ENCODE peak calls at places on chromosomes 1 and 21, in nine cellular contexts. M is choroid plexus epithelial cell, J is IMR-90, X is cardiac fibroblast, Y is lower leg skin, C is right atrium auricular region, D is upper lobe of right lung, L is brain microvascular endothelial cell, H is PC-3. W is an unnamed sample.

GRCh38 chr21:35179990-35180557 is 131.0 kb upstream of the RUNX1 start:
- DNase-seq in M (peak; percentile 73), J (peak; percentile 94), X (peak; percentile 61), Y (no peak), C (no peak), D (no peak), L (peak; percentile 55), H (peak; percentile 91), W (no peak)

GRCh38 chr1:4170953-4171352 is 270.9 kb upstream of the C1orf174 start:
- DNase-seq in M (no peak), J (no peak), X (no peak), Y (peak; percentile 62), C (no peak), D (peak; percentile 37), L (no peak), H (no peak), W (peak; percentile 67)

GRCh38 chr1:55816456-55816794 is 601.3 kb upstream of the USP24 start:
- DNase-seq in M (peak; percentile 84), J (peak; percentile 37), X (peak; percentile 62), Y (no peak), C (no peak), D (no peak), L (no peak), H (no peak), W (no peak)

GRCh38 chr21:45109831-45110492 is 35.6 kb downstream of the ADARB1 start:
- DNase-seq in M (no peak), J (no peak), X (no peak), Y (no peak), C (no peak), D (no peak), L (peak; percentile 56), H (no peak), W (no peak)

GRCh38 chr21:45618287-45618686 is 25.2 kb upstream of the PCBP3 start:
- DNase-seq in M (no peak), J (peak; percentile 47), X (peak; percentile 67), Y (peak; percentile 72), C (no peak), D (peak; percentile 58), L (peak; percentile 53), H (no peak), W (no peak)

GRCh38 chr1:96416690-96417444 is 304.7 kb upstream of the PTBP2 start:
- DNase-seq in M (peak; percentile 38), J (peak; percentile 28), X (peak; percentile 30), Y (no peak), C (no peak), D (no peak), L (no peak), H (no peak), W (no peak)

GRCh38 chr21:45847870-45848269 is 133.7 kb upstream of the COL6A1 start:
- DNase-seq in M (no peak), J (no peak), X (no peak), Y (no peak), C (no peak), D (no peak), L (no peak), H (no peak), W (no peak)

GRCh38 chr21:18204931-18205330 is 39.7 kb upstream of the CHODL start:
- DNase-seq in M (peak; percentile 1), J (no peak), X (no peak), Y (no peak), C (no peak), D (no peak), L (no peak), H (no peak), W (no peak)

GRCh38 chr1:227937031-227937430 is 10.7 kb downstream of the WNT9A start:
- DNase-seq in M (no peak), J (no peak), X (no peak), Y (no peak), C (no peak), D (peak; percentile 12), L (no peak), H (peak; percentile 59), W (no peak)

GRCh38 chr1:168553680-168554553 is 10.1 kb upstream of the XCL2 start:
- DNase-seq in M (no peak), J (no peak), X (no peak), Y (no peak), C (no peak), D (no peak), L (no peak), H (no peak), W (no peak)

GRCh38 chr1:29896791-29897725 is 660.7 kb downstream of the PTPRU start:
- DNase-seq in M (no peak), J (no peak), X (no peak), Y (peak; percentile 60), C (no peak), D (no peak), L (no peak), H (no peak), W (no peak)

GRCh38 chr1:19651141-19651737 is 7.1 kb downstream of the NBL1 start:
- DNase-seq in M (peak; percentile 66), J (peak; percentile 47), X (peak; percentile 70), Y (no peak), C (no peak), D (no peak), L (peak; percentile 43), H (peak; percentile 16), W (peak; percentile 67)

GRCh38 chr1:156319664-156320063 is 18.4 kb downstream of the CCT3 start:
- DNase-seq in M (peak; percentile 65), J (peak; percentile 34), X (peak; percentile 62), Y (no peak), C (no peak), D (no peak), L (peak; percentile 29), H (peak; percentile 65), W (no peak)

GRCh38 chr1:90826834-90827233 is 109.7 kb upstream of the BARHL2 start:
- DNase-seq in M (no peak), J (no peak), X (no peak), Y (no peak), C (no peak), D (no peak), L (no peak), H (no peak), W (no peak)

GRCh38 chr1:182839209-182840065 is at the start of gene DHX9:
- DNase-seq in M (peak; percentile 91), J (peak; percentile 85), X (peak; percentile 93), Y (peak; percentile 99), C (peak; percentile 92), D (peak; percentile 96), L (peak; percentile 87), H (peak; percentile 82), W (peak; percentile 98)
- H3K4me3 ChIP-seq in M (peak within 1 kb of the TSS; percentile 94), J (peak within 1 kb of the TSS; percentile 75), X (peak within 1 kb of the TSS; percentile 74), Y (peak within 1 kb of the TSS; percentile 91), C (peak within 1 kb of the TSS; percentile 69), D (peak within 1 kb of the TSS; percentile 67), L (peak within 1 kb of the TSS; percentile 92), H (peak within 1 kb of the TSS; percentile 98), W (peak within 1 kb of the TSS; percentile 84)

GRCh38 chr1:225447649-225448048 is 19.8 kb upstream of the LBR start:
- DNase-seq in M (peak; percentile 47), J (peak; percentile 42), X (peak; percentile 57), Y (no peak), C (no peak), D (peak; percentile 36), L (no peak), H (no peak), W (peak; percentile 82)

GRCh38 chr1:225447001-225447615 is 19.3 kb upstream of the LBR start:
- DNase-seq in M (no peak), J (no peak), X (no peak), Y (no peak), C (no peak), D (peak; percentile 57), L (no peak), H (no peak), W (peak; percentile 67)

GRCh38 chr1:225449261-225449660 is 21.4 kb upstream of the LBR start:
- DNase-seq in M (no peak), J (no peak), X (no peak), Y (no peak), C (no peak), D (peak; percentile 25), L (no peak), H (peak; percentile 96), W (no peak)

GRCh38 chr1:225449774-225450173 is 21.9 kb upstream of the LBR start:
- DNase-seq in M (no peak), J (no peak), X (no peak), Y (no peak), C (no peak), D (peak; percentile 32), L (no peak), H (no peak), W (no peak)

DNA sequence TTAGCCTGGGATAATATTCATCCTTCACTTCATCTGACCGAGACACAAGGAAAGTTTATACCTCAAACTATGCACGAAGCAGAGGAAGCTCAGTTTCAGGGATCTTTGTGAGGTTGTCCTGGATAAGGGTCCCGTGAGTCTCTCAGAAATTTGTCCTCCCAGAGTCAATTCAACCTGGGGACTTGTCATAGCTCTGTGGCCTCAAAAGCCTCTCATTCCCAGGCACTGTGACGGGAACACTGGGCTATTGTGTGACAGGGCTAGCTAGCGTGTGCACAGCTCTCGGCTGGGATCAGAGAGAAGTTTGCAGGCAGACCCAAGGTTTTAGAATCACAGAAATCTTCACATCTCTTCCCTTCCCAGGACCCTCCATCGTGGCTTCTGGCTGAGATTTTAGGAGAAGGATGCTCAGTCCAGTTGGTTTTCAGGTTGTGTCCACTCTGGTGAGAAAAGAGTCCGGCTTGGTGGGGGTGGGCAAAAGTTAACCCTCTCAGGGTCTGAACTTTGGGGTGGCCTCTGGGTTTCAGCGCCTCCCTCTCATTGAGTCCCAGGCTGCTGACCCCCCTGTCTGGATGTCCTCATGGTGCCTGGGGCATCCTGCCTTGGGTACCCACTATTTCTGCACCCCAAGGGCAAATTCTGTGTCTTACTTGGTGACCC is 20.4 kb upstream of the LBR start:
- DNase-seq in M (no peak), J (no peak), X (no peak), Y (no peak), C (no peak), D (peak; percentile 33), L (no peak), H (no peak), W (no peak)
- H3K4me3 ChIP-seq in M (no peak overlapping the region), J (no peak overlapping the region), X (no peak overlapping the region), Y (no peak overlapping the region), C (no peak overlapping the region), D (no peak overlapping the region), L (no peak overlapping the region), H (no peak overlapping the region), W (no peak overlapping the region)

DNA sequence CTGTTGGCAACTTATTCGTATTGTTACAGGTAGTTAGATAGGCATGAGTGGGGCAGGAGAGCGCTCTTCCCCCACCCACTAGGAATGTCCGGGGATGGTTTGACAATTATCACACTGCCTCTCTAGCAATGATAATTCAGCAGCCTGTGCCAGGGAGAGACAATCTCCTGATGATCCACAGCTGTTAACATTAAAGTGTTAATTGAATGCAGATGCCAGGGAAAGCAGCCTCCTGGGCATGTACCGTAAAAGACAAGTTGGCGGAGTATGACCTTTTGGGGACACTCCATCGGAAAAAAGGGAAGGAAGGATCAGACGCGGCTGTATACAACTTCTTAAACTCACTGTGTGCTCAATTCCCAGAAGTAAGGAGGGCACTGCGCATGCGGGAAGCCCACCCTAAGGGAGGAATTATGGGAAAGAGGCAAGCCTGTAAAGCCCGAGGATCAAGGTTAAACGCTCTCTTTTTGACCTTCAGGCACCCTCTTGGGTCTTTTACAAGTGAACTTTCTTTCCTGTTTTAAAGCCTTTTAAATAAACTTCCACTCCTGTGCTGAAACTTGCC is 62.6 kb downstream of the MAP3K7CL start:
- DNase-seq in M (no peak), J (no peak), X (no peak), Y (no peak), C (no peak), D (no peak), L (no peak), H (no peak), W (peak; percentile 40)
- H3K4me3 ChIP-seq in M (no peak overlapping the region), J (no peak overlapping the region), X (no peak overlapping the region), Y (no peak overlapping the region), C (peak overlapping the region; percentile 26), D (no peak overlapping the region), L (no peak overlapping the region), H (no peak overlapping the region), W (peak overlapping the region; percentile 66)

GRCh38 chr1:209155556-209155955 is 428.0 kb upstream of the CAMK1G start:
- DNase-seq in M (no peak), J (no peak), X (no peak), Y (no peak), C (no peak), D (no peak), L (no peak), H (no peak), W (no peak)
- H3K4me3 ChIP-seq in M (no peak overlapping the region), J (no peak overlapping the region), X (no peak overlapping the region), Y (no peak overlapping the region), C (no peak overlapping the region), D (no peak overlapping the region), L (no peak overlapping the region), H (no peak overlapping the region), W (no peak overlapping the region)